ENCODE peak calls at places on chromosomes 11 and 22, in ten cellular contexts. One of them, this sample, is unnamed.
A peak's percentile ranks its signal among the peaks of the same experiment; 100 is the strongest.

GRCh38 chr22:46598737-46599424 is 21.3 kb upstream of the GRAMD4 start:
- DNase-seq in HEK293T: no peak
- DNase-seq in GM04503: no peak
- DNase-seq in GM20000: no peak
- DNase-seq in fibroblast of the aortic adventitia: no peak
- DNase-seq in sigmoid colon: no peak
- DNase-seq in activated CD4-positive, CD25-positive, alpha-beta regulatory T cell: no peak
- DNase-seq in cardiac septum: no peak
- DNase-seq in pancreas: no peak
- DNase-seq in mucosa of gallbladder: no peak
- DNase-seq in this sample: no peak

GRCh38 chr11:27898166-27898565 is 197.9 kb upstream of the BDNF start:
- DNase-seq in HEK293T: no peak
- DNase-seq in GM04503: no peak
- DNase-seq in GM20000: no peak
- DNase-seq in fibroblast of the aortic adventitia: no peak
- DNase-seq in sigmoid colon: no peak
- DNase-seq in activated CD4-positive, CD25-positive, alpha-beta regulatory T cell: no peak
- DNase-seq in cardiac septum: no peak
- DNase-seq in pancreas: no peak
- DNase-seq in mucosa of gallbladder: no peak
- DNase-seq in this sample: no peak

GRCh38 chr22:31107206-31108118 is at the start of gene SELENOM:
- DNase-seq in HEK293T: peak; percentile 99
- DNase-seq in GM04503: peak; percentile 92
- DNase-seq in GM20000: peak; percentile 97
- DNase-seq in fibroblast of the aortic adventitia: peak; percentile 98
- DNase-seq in sigmoid colon: peak; percentile 99
- DNase-seq in activated CD4-positive, CD25-positive, alpha-beta regulatory T cell: peak; percentile 82
- DNase-seq in cardiac septum: peak; percentile 98
- DNase-seq in pancreas: peak; percentile 98
- DNase-seq in mucosa of gallbladder: peak; percentile 97
- DNase-seq in this sample: peak; percentile 69

GRCh38 chr11:120612363-120613263 is 101.1 kb downstream of the GRIK4 start:
- DNase-seq in HEK293T: no peak
- DNase-seq in GM04503: no peak
- DNase-seq in GM20000: peak; percentile 79
- DNase-seq in fibroblast of the aortic adventitia: no peak
- DNase-seq in sigmoid colon: no peak
- DNase-seq in activated CD4-positive, CD25-positive, alpha-beta regulatory T cell: no peak
- DNase-seq in cardiac septum: no peak
- DNase-seq in pancreas: no peak
- DNase-seq in mucosa of gallbladder: peak; percentile 53
- DNase-seq in this sample: peak; percentile 28

GRCh38 chr11:69392104-69392653 is 89.3 kb upstream of the LINC01488 start:
- DNase-seq in HEK293T: no peak
- DNase-seq in GM04503: no peak
- DNase-seq in GM20000: no peak
- DNase-seq in fibroblast of the aortic adventitia: no peak
- DNase-seq in sigmoid colon: peak; percentile 52
- DNase-seq in activated CD4-positive, CD25-positive, alpha-beta regulatory T cell: no peak
- DNase-seq in cardiac septum: no peak
- DNase-seq in pancreas: no peak
- DNase-seq in mucosa of gallbladder: no peak
- DNase-seq in this sample: no peak

GRCh38 chr11:119810478-119811232 is 81.7 kb upstream of the NECTIN1 start:
- DNase-seq in HEK293T: no peak
- DNase-seq in GM04503: no peak
- DNase-seq in GM20000: no peak
- DNase-seq in fibroblast of the aortic adventitia: no peak
- DNase-seq in sigmoid colon: no peak
- DNase-seq in activated CD4-positive, CD25-positive, alpha-beta regulatory T cell: no peak
- DNase-seq in cardiac septum: no peak
- DNase-seq in pancreas: no peak
- DNase-seq in mucosa of gallbladder: no peak
- DNase-seq in this sample: no peak

GRCh38 chr11:119100246-119100959 is 1.2 kb downstream of the DPAGT1 start:
- DNase-seq in HEK293T: no peak
- DNase-seq in GM04503: no peak
- DNase-seq in GM20000: no peak
- DNase-seq in fibroblast of the aortic adventitia: peak; percentile 67
- DNase-seq in sigmoid colon: no peak
- DNase-seq in activated CD4-positive, CD25-positive, alpha-beta regulatory T cell: no peak
- DNase-seq in cardiac septum: no peak
- DNase-seq in pancreas: no peak
- DNase-seq in mucosa of gallbladder: no peak
- DNase-seq in this sample: peak; percentile 42

GRCh38 chr11:33723238-33723881 is 12.9 kb downstream of the CD59 start:
- DNase-seq in HEK293T: no peak
- DNase-seq in GM04503: peak; percentile 97
- DNase-seq in GM20000: no peak
- DNase-seq in fibroblast of the aortic adventitia: peak; percentile 96
- DNase-seq in sigmoid colon: no peak
- DNase-seq in activated CD4-positive, CD25-positive, alpha-beta regulatory T cell: no peak
- DNase-seq in cardiac septum: no peak
- DNase-seq in pancreas: no peak
- DNase-seq in mucosa of gallbladder: no peak
- DNase-seq in this sample: peak; percentile 60

GRCh38 chr11:62865641-62866040 is 15.1 kb upstream of the SLC3A2 start:
- DNase-seq in HEK293T: no peak
- DNase-seq in GM04503: no peak
- DNase-seq in GM20000: no peak
- DNase-seq in fibroblast of the aortic adventitia: no peak
- DNase-seq in sigmoid colon: no peak
- DNase-seq in activated CD4-positive, CD25-positive, alpha-beta regulatory T cell: no peak
- DNase-seq in cardiac septum: no peak
- DNase-seq in pancreas: no peak
- DNase-seq in mucosa of gallbladder: no peak
- DNase-seq in this sample: no peak

GRCh38 chr11:28337701-28338100 is 229.5 kb downstream of the METTL15 start:
- DNase-seq in HEK293T: no peak
- DNase-seq in GM04503: no peak
- DNase-seq in GM20000: no peak
- DNase-seq in fibroblast of the aortic adventitia: no peak
- DNase-seq in sigmoid colon: no peak
- DNase-seq in activated CD4-positive, CD25-positive, alpha-beta regulatory T cell: no peak
- DNase-seq in cardiac septum: no peak
- DNase-seq in pancreas: no peak
- DNase-seq in mucosa of gallbladder: no peak
- DNase-seq in this sample: no peak

GRCh38 chr11:122140535-122140934 is 24.5 kb upstream of the BLID start:
- DNase-seq in HEK293T: no peak
- DNase-seq in GM04503: peak; percentile 51
- DNase-seq in GM20000: no peak
- DNase-seq in fibroblast of the aortic adventitia: peak; percentile 69
- DNase-seq in sigmoid colon: no peak
- DNase-seq in activated CD4-positive, CD25-positive, alpha-beta regulatory T cell: no peak
- DNase-seq in cardiac septum: no peak
- DNase-seq in pancreas: no peak
- DNase-seq in mucosa of gallbladder: no peak
- DNase-seq in this sample: no peak

GRCh38 chr11:57224537-57224936 is 12.5 kb downstream of the APLNR start:
- DNase-seq in HEK293T: no peak
- DNase-seq in GM04503: no peak
- DNase-seq in GM20000: no peak
- DNase-seq in fibroblast of the aortic adventitia: peak; percentile 13
- DNase-seq in sigmoid colon: no peak
- DNase-seq in activated CD4-positive, CD25-positive, alpha-beta regulatory T cell: no peak
- DNase-seq in cardiac septum: no peak
- DNase-seq in pancreas: no peak
- DNase-seq in mucosa of gallbladder: no peak
- DNase-seq in this sample: no peak

GRCh38 chr11:26231252-26231661 is 100.7 kb upstream of the ANO3 start:
- DNase-seq in HEK293T: no peak
- DNase-seq in GM04503: peak; percentile 58
- DNase-seq in GM20000: no peak
- DNase-seq in fibroblast of the aortic adventitia: peak; percentile 97
- DNase-seq in sigmoid colon: no peak
- DNase-seq in activated CD4-positive, CD25-positive, alpha-beta regulatory T cell: no peak
- DNase-seq in cardiac septum: no peak
- DNase-seq in pancreas: no peak
- DNase-seq in mucosa of gallbladder: no peak
- DNase-seq in this sample: no peak

GRCh38 chr11:91664521-91664920 is 560.1 kb upstream of the FAT3 start:
- DNase-seq in HEK293T: no peak
- DNase-seq in GM04503: no peak
- DNase-seq in GM20000: no peak
- DNase-seq in fibroblast of the aortic adventitia: no peak
- DNase-seq in sigmoid colon: no peak
- DNase-seq in activated CD4-positive, CD25-positive, alpha-beta regulatory T cell: no peak
- DNase-seq in cardiac septum: no peak
- DNase-seq in pancreas: no peak
- DNase-seq in mucosa of gallbladder: no peak
- DNase-seq in this sample: peak; percentile 48

GRCh38 chr11:108609681-108610080 is 16.1 kb upstream of the EXPH5 start:
- DNase-seq in HEK293T: no peak
- DNase-seq in GM04503: peak; percentile 29
- DNase-seq in GM20000: no peak
- DNase-seq in fibroblast of the aortic adventitia: peak; percentile 48
- DNase-seq in sigmoid colon: no peak
- DNase-seq in activated CD4-positive, CD25-positive, alpha-beta regulatory T cell: no peak
- DNase-seq in cardiac septum: no peak
- DNase-seq in pancreas: no peak
- DNase-seq in mucosa of gallbladder: no peak
- DNase-seq in this sample: peak; percentile 13

GRCh38 chr22:26821854-26822253 is 164.5 kb downstream of the MIAT start:
- DNase-seq in HEK293T: no peak
- DNase-seq in GM04503: no peak
- DNase-seq in GM20000: no peak
- DNase-seq in fibroblast of the aortic adventitia: no peak
- DNase-seq in sigmoid colon: no peak
- DNase-seq in activated CD4-positive, CD25-positive, alpha-beta regulatory T cell: no peak
- DNase-seq in cardiac septum: no peak
- DNase-seq in pancreas: no peak
- DNase-seq in mucosa of gallbladder: no peak
- DNase-seq in this sample: no peak

GRCh38 chr11:62104816-62105610 is 18.8 kb upstream of the INCENP start:
- DNase-seq in HEK293T: no peak
- DNase-seq in GM04503: peak; percentile 65
- DNase-seq in GM20000: no peak
- DNase-seq in fibroblast of the aortic adventitia: peak; percentile 90
- DNase-seq in sigmoid colon: no peak
- DNase-seq in activated CD4-positive, CD25-positive, alpha-beta regulatory T cell: no peak
- DNase-seq in cardiac septum: no peak
- DNase-seq in pancreas: peak; percentile 31
- DNase-seq in mucosa of gallbladder: no peak
- DNase-seq in this sample: peak; percentile 67

GRCh38 chr11:76250520-76251222 is 44.4 kb upstream of the WNT11 start:
- DNase-seq in HEK293T: no peak
- DNase-seq in GM04503: no peak
- DNase-seq in GM20000: no peak
- DNase-seq in fibroblast of the aortic adventitia: no peak
- DNase-seq in sigmoid colon: no peak
- DNase-seq in activated CD4-positive, CD25-positive, alpha-beta regulatory T cell: no peak
- DNase-seq in cardiac septum: no peak
- DNase-seq in pancreas: no peak
- DNase-seq in mucosa of gallbladder: no peak
- DNase-seq in this sample: no peak

GRCh38 chr22:48975252-48975780 is 852.4 kb downstream of the BRD1 start:
- DNase-seq in HEK293T: no peak
- DNase-seq in GM04503: no peak
- DNase-seq in GM20000: no peak
- DNase-seq in fibroblast of the aortic adventitia: no peak
- DNase-seq in sigmoid colon: no peak
- DNase-seq in activated CD4-positive, CD25-positive, alpha-beta regulatory T cell: no peak
- DNase-seq in cardiac septum: no peak
- DNase-seq in pancreas: no peak
- DNase-seq in mucosa of gallbladder: no peak
- DNase-seq in this sample: no peak

GRCh38 chr22:19891350-19892248 is 36.9 kb upstream of the GNB1L start:
- DNase-seq in HEK293T: no peak
- DNase-seq in GM04503: no peak
- DNase-seq in GM20000: peak; percentile 90
- DNase-seq in fibroblast of the aortic adventitia: peak; percentile 52
- DNase-seq in sigmoid colon: no peak
- DNase-seq in activated CD4-positive, CD25-positive, alpha-beta regulatory T cell: peak; percentile 74
- DNase-seq in cardiac septum: no peak
- DNase-seq in pancreas: no peak
- DNase-seq in mucosa of gallbladder: peak; percentile 20
- DNase-seq in this sample: peak; percentile 37

GRCh38 chr22:22397292-22397870 is 111.2 kb downstream of the ZNF280B start:
- DNase-seq in HEK293T: no peak
- DNase-seq in GM04503: peak; percentile 20
- DNase-seq in GM20000: no peak
- DNase-seq in fibroblast of the aortic adventitia: peak; percentile 62
- DNase-seq in sigmoid colon: peak; percentile 80
- DNase-seq in activated CD4-positive, CD25-positive, alpha-beta regulatory T cell: no peak
- DNase-seq in cardiac septum: no peak
- DNase-seq in pancreas: peak; percentile 51
- DNase-seq in mucosa of gallbladder: no peak
- DNase-seq in this sample: peak; percentile 47

GRCh38 chr11:102794382-102794781 is 3.6 kb downstream of the MMP1 start:
- DNase-seq in HEK293T: peak; percentile 53
- DNase-seq in GM04503: no peak
- DNase-seq in GM20000: peak; percentile 52
- DNase-seq in fibroblast of the aortic adventitia: peak; percentile 57
- DNase-seq in sigmoid colon: no peak
- DNase-seq in activated CD4-positive, CD25-positive, alpha-beta regulatory T cell: no peak
- DNase-seq in cardiac septum: no peak
- DNase-seq in pancreas: no peak
- DNase-seq in mucosa of gallbladder: no peak
- DNase-seq in this sample: peak; percentile 52

GRCh38 chr11:29173660-29174062 is 843.2 kb downstream of the KCNA4 start:
- DNase-seq in HEK293T: no peak
- DNase-seq in GM04503: peak; percentile 54
- DNase-seq in GM20000: no peak
- DNase-seq in fibroblast of the aortic adventitia: peak; percentile 95
- DNase-seq in sigmoid colon: no peak
- DNase-seq in activated CD4-positive, CD25-positive, alpha-beta regulatory T cell: no peak
- DNase-seq in cardiac septum: no peak
- DNase-seq in pancreas: no peak
- DNase-seq in mucosa of gallbladder: no peak
- DNase-seq in this sample: peak; percentile 30

GRCh38 chr11:5665051-5665450 is 19.8 kb downstream of the TRIM5 start:
- DNase-seq in HEK293T: no peak
- DNase-seq in GM04503: no peak
- DNase-seq in GM20000: no peak
- DNase-seq in fibroblast of the aortic adventitia: no peak
- DNase-seq in sigmoid colon: no peak
- DNase-seq in activated CD4-positive, CD25-positive, alpha-beta regulatory T cell: no peak
- DNase-seq in cardiac septum: no peak
- DNase-seq in pancreas: no peak
- DNase-seq in mucosa of gallbladder: no peak
- DNase-seq in this sample: no peak

GRCh38 chr11:39571081-39571480 is 1888.4 kb downstream of the LRRC4C start:
- DNase-seq in HEK293T: no peak
- DNase-seq in GM04503: no peak
- DNase-seq in GM20000: no peak
- DNase-seq in fibroblast of the aortic adventitia: no peak
- DNase-seq in sigmoid colon: no peak
- DNase-seq in activated CD4-positive, CD25-positive, alpha-beta regulatory T cell: no peak
- DNase-seq in cardiac septum: no peak
- DNase-seq in pancreas: no peak
- DNase-seq in mucosa of gallbladder: no peak
- DNase-seq in this sample: peak; percentile 13

GRCh38 chr11:31882951-31883392 is 71.8 kb upstream of the PAX6 start:
- DNase-seq in HEK293T: peak; percentile 58
- DNase-seq in GM04503: no peak
- DNase-seq in GM20000: no peak
- DNase-seq in fibroblast of the aortic adventitia: no peak
- DNase-seq in sigmoid colon: no peak
- DNase-seq in activated CD4-positive, CD25-positive, alpha-beta regulatory T cell: no peak
- DNase-seq in cardiac septum: no peak
- DNase-seq in pancreas: no peak
- DNase-seq in mucosa of gallbladder: no peak
- DNase-seq in this sample: peak; percentile 48

GRCh38 chr11:61968758-61969390 is 1.4 kb upstream of the FTH1 start:
- DNase-seq in HEK293T: no peak
- DNase-seq in GM04503: no peak
- DNase-seq in GM20000: no peak
- DNase-seq in fibroblast of the aortic adventitia: no peak
- DNase-seq in sigmoid colon: peak; percentile 62
- DNase-seq in activated CD4-positive, CD25-positive, alpha-beta regulatory T cell: no peak
- DNase-seq in cardiac septum: no peak
- DNase-seq in pancreas: peak; percentile 21
- DNase-seq in mucosa of gallbladder: no peak
- DNase-seq in this sample: no peak

GRCh38 chr11:62491571-62492329 is 54.9 kb downstream of the AHNAK start:
- DNase-seq in HEK293T: no peak
- DNase-seq in GM04503: no peak
- DNase-seq in GM20000: no peak
- DNase-seq in fibroblast of the aortic adventitia: no peak
- DNase-seq in sigmoid colon: no peak
- DNase-seq in activated CD4-positive, CD25-positive, alpha-beta regulatory T cell: no peak
- DNase-seq in cardiac septum: no peak
- DNase-seq in pancreas: no peak
- DNase-seq in mucosa of gallbladder: no peak
- DNase-seq in this sample: no peak